ENCODE peak calls at places on chromosomes 2 and 18, in nine cellular contexts. One of them, this sample, is unnamed.

GRCh38 chr2:237996041-237996593 is 29.3 kb downstream of the UBE2F start:
- DNase-seq in activated CD4-positive, alpha-beta T cell treated with anti-CD3 and anti-CD28 coated beads, Interleukin-2, amount 50 U/mL, for 24 hours: no peak
- DNase-seq in NCI-H2029: peak; percentile 84
- DNase-seq in caudate nucleus: no peak
- DNase-seq in AG09319: peak; percentile 53
- DNase-seq in suprapubic skin: no peak
- DNase-seq in stimulated activated CD8-positive, alpha-beta memory T cell treated with anti-CD3 and anti-CD28 coated beads, Interleukin-15, amount 100 ng/mL, for 1 hour: no peak
- DNase-seq in upper lobe of right lung: peak; percentile 69
- DNase-seq in skeletal muscle cell: peak; percentile 36
- DNase-seq in this sample: no peak

GRCh38 chr2:159875083-159875482 is 77.1 kb upstream of the CD302 start:
- DNase-seq in activated CD4-positive, alpha-beta T cell treated with anti-CD3 and anti-CD28 coated beads, Interleukin-2, amount 50 U/mL, for 24 hours: no peak
- DNase-seq in NCI-H2029: no peak
- DNase-seq in caudate nucleus: no peak
- DNase-seq in AG09319: no peak
- DNase-seq in suprapubic skin: no peak
- DNase-seq in stimulated activated CD8-positive, alpha-beta memory T cell treated with anti-CD3 and anti-CD28 coated beads, Interleukin-15, amount 100 ng/mL, for 1 hour: no peak
- DNase-seq in upper lobe of right lung: no peak
- DNase-seq in skeletal muscle cell: no peak
- DNase-seq in this sample: no peak

GRCh38 chr18:54558609-54559585 is 32.1 kb upstream of the DYNAP start:
- DNase-seq in activated CD4-positive, alpha-beta T cell treated with anti-CD3 and anti-CD28 coated beads, Interleukin-2, amount 50 U/mL, for 24 hours: no peak
- DNase-seq in NCI-H2029: no peak
- DNase-seq in caudate nucleus: no peak
- DNase-seq in AG09319: no peak
- DNase-seq in suprapubic skin: no peak
- DNase-seq in stimulated activated CD8-positive, alpha-beta memory T cell treated with anti-CD3 and anti-CD28 coated beads, Interleukin-15, amount 100 ng/mL, for 1 hour: no peak
- DNase-seq in upper lobe of right lung: no peak
- DNase-seq in skeletal muscle cell: no peak
- DNase-seq in this sample: no peak

GRCh38 chr2:205188516-205189138 is 493.7 kb upstream of the NRP2 start:
- DNase-seq in activated CD4-positive, alpha-beta T cell treated with anti-CD3 and anti-CD28 coated beads, Interleukin-2, amount 50 U/mL, for 24 hours: no peak
- DNase-seq in NCI-H2029: no peak
- DNase-seq in caudate nucleus: no peak
- DNase-seq in AG09319: peak; percentile 70
- DNase-seq in suprapubic skin: no peak
- DNase-seq in stimulated activated CD8-positive, alpha-beta memory T cell treated with anti-CD3 and anti-CD28 coated beads, Interleukin-15, amount 100 ng/mL, for 1 hour: no peak
- DNase-seq in upper lobe of right lung: no peak
- DNase-seq in skeletal muscle cell: peak; percentile 91
- DNase-seq in this sample: no peak

GRCh38 chr2:188369365-188369764 is 77.7 kb downstream of the GULP1 start:
- DNase-seq in activated CD4-positive, alpha-beta T cell treated with anti-CD3 and anti-CD28 coated beads, Interleukin-2, amount 50 U/mL, for 24 hours: no peak
- DNase-seq in NCI-H2029: no peak
- DNase-seq in caudate nucleus: no peak
- DNase-seq in AG09319: no peak
- DNase-seq in suprapubic skin: no peak
- DNase-seq in stimulated activated CD8-positive, alpha-beta memory T cell treated with anti-CD3 and anti-CD28 coated beads, Interleukin-15, amount 100 ng/mL, for 1 hour: no peak
- DNase-seq in upper lobe of right lung: no peak
- DNase-seq in skeletal muscle cell: no peak
- DNase-seq in this sample: peak; percentile 50

GRCh38 chr2:221104391-221104811 is 467.7 kb downstream of the EPHA4 start:
- DNase-seq in activated CD4-positive, alpha-beta T cell treated with anti-CD3 and anti-CD28 coated beads, Interleukin-2, amount 50 U/mL, for 24 hours: no peak
- DNase-seq in NCI-H2029: peak; percentile 27
- DNase-seq in caudate nucleus: peak; percentile 35
- DNase-seq in AG09319: no peak
- DNase-seq in suprapubic skin: no peak
- DNase-seq in stimulated activated CD8-positive, alpha-beta memory T cell treated with anti-CD3 and anti-CD28 coated beads, Interleukin-15, amount 100 ng/mL, for 1 hour: no peak
- DNase-seq in upper lobe of right lung: peak; percentile 67
- DNase-seq in skeletal muscle cell: peak; percentile 23
- DNase-seq in this sample: no peak

GRCh38 chr2:203237501-203238238 is 1.1 kb upstream of the CYP20A1 start:
- DNase-seq in activated CD4-positive, alpha-beta T cell treated with anti-CD3 and anti-CD28 coated beads, Interleukin-2, amount 50 U/mL, for 24 hours: no peak
- DNase-seq in NCI-H2029: no peak
- DNase-seq in caudate nucleus: no peak
- DNase-seq in AG09319: no peak
- DNase-seq in suprapubic skin: no peak
- DNase-seq in stimulated activated CD8-positive, alpha-beta memory T cell treated with anti-CD3 and anti-CD28 coated beads, Interleukin-15, amount 100 ng/mL, for 1 hour: no peak
- DNase-seq in upper lobe of right lung: no peak
- DNase-seq in skeletal muscle cell: no peak
- DNase-seq in this sample: no peak

GRCh38 chr2:223005496-223005895 is 46.5 kb upstream of the KCNE4 start:
- DNase-seq in activated CD4-positive, alpha-beta T cell treated with anti-CD3 and anti-CD28 coated beads, Interleukin-2, amount 50 U/mL, for 24 hours: no peak
- DNase-seq in NCI-H2029: no peak
- DNase-seq in caudate nucleus: no peak
- DNase-seq in AG09319: no peak
- DNase-seq in suprapubic skin: no peak
- DNase-seq in stimulated activated CD8-positive, alpha-beta memory T cell treated with anti-CD3 and anti-CD28 coated beads, Interleukin-15, amount 100 ng/mL, for 1 hour: no peak
- DNase-seq in upper lobe of right lung: no peak
- DNase-seq in skeletal muscle cell: no peak
- DNase-seq in this sample: no peak

GRCh38 chr2:19201911-19202310 is 156.5 kb downstream of the OSR1 start:
- DNase-seq in activated CD4-positive, alpha-beta T cell treated with anti-CD3 and anti-CD28 coated beads, Interleukin-2, amount 50 U/mL, for 24 hours: no peak
- DNase-seq in NCI-H2029: no peak
- DNase-seq in caudate nucleus: no peak
- DNase-seq in AG09319: no peak
- DNase-seq in suprapubic skin: no peak
- DNase-seq in stimulated activated CD8-positive, alpha-beta memory T cell treated with anti-CD3 and anti-CD28 coated beads, Interleukin-15, amount 100 ng/mL, for 1 hour: no peak
- DNase-seq in upper lobe of right lung: no peak
- DNase-seq in skeletal muscle cell: no peak
- DNase-seq in this sample: no peak

GRCh38 chr2:105517814-105518705 is 119.2 kb upstream of the FHL2 start:
- DNase-seq in activated CD4-positive, alpha-beta T cell treated with anti-CD3 and anti-CD28 coated beads, Interleukin-2, amount 50 U/mL, for 24 hours: no peak
- DNase-seq in NCI-H2029: peak; percentile 8
- DNase-seq in caudate nucleus: no peak
- DNase-seq in AG09319: peak; percentile 34
- DNase-seq in suprapubic skin: no peak
- DNase-seq in stimulated activated CD8-positive, alpha-beta memory T cell treated with anti-CD3 and anti-CD28 coated beads, Interleukin-15, amount 100 ng/mL, for 1 hour: no peak
- DNase-seq in upper lobe of right lung: peak; percentile 68
- DNase-seq in skeletal muscle cell: no peak
- DNase-seq in this sample: no peak